ENCODE peak calls at places on chromosomes 7 and 10, in ten cellular contexts. K is nephron progenitor cell; A is progenitor cell of endocrine pancreas; L is AG09319; G is AG09309; Q is activated CD4-positive, CD25-positive, alpha-beta regulatory T cell treated with anti-CD3 and anti-CD28 coated beads, Interleukin-2, amount 50 U/mL, for 72 hours; D is kidney epithelial cell; E is epithelial cell of prostate; S is stimulated activated CD4-positive, alpha-beta T cell treated with anti-CD3 and anti-CD28 coated beads, Interleukin-12 subunit alpha, Interleukin-12 subunit beta, amount 100 ng/mL, for 4 hours; V is lower lobe of right lung. F is an unnamed sample.

GRCh38 chr7:22561356-22561755 is 61.4 kb upstream of the STEAP1B start:
- DNase-seq in K (peak; percentile 60), A (no peak), L (peak; percentile 97), G (peak; percentile 99), Q (no peak), D (peak; percentile 92), E (peak; percentile 54), S (no peak), V (peak; percentile 72), F (peak; percentile 100)

GRCh38 chr7:156240532-156240931 is 400.0 kb upstream of the RNF32 start:
- DNase-seq in K (no peak), A (no peak), L (no peak), G (no peak), Q (no peak), D (no peak), E (no peak), S (no peak), V (no peak), F (no peak)

GRCh38 chr7:24441331-24442059 is 131.8 kb upstream of the PALS2 start:
- DNase-seq in K (no peak), A (no peak), L (no peak), G (no peak), Q (no peak), D (no peak), E (no peak), S (no peak), V (no peak), F (no peak)

GRCh38 chr10:130045091-130045652 is 65.5 kb downstream of the C10orf143 start:
- DNase-seq in K (peak; percentile 23), A (no peak), L (no peak), G (no peak), Q (no peak), D (no peak), E (no peak), S (no peak), V (no peak), F (no peak)

GRCh38 chr10:13894412-13895093 is 307.8 kb downstream of the PRPF18 start:
- DNase-seq in K (no peak), A (no peak), L (no peak), G (no peak), Q (no peak), D (no peak), E (no peak), S (no peak), V (no peak), F (peak; percentile 41)

GRCh38 chr10:98316661-98317060 is 48.7 kb upstream of the LOXL4 start:
- DNase-seq in K (no peak), A (no peak), L (no peak), G (no peak), Q (no peak), D (no peak), E (no peak), S (no peak), V (no peak), F (peak; percentile 67)

GRCh38 chr10:130254168-130255061 is 118.2 kb downstream of the GLRX3 start:
- DNase-seq in K (no peak), A (no peak), L (no peak), G (no peak), Q (no peak), D (no peak), E (no peak), S (no peak), V (no peak), F (no peak)

GRCh38 chr7:1526271-1526754 is 4.2 kb upstream of the MAFK start:
- DNase-seq in K (no peak), A (no peak), L (no peak), G (no peak), Q (no peak), D (no peak), E (no peak), S (no peak), V (no peak), F (no peak)

GRCh38 chr10:79488870-79489269 is 23.5 kb upstream of the EIF5AL1 start:
- DNase-seq in K (no peak), A (no peak), L (no peak), G (no peak), Q (no peak), D (no peak), E (no peak), S (no peak), V (no peak), F (no peak)

GRCh38 chr10:129872001-129872400 is 92.1 kb downstream of the EBF3 start:
- DNase-seq in K (no peak), A (no peak), L (no peak), G (no peak), Q (no peak), D (no peak), E (no peak), S (no peak), V (no peak), F (no peak)

GRCh38 chr10:13206546-13207443 is 27.4 kb downstream of the UCMA start:
- DNase-seq in K (peak; percentile 13), A (no peak), L (peak; percentile 24), G (peak; percentile 35), Q (no peak), D (no peak), E (no peak), S (no peak), V (no peak), F (peak; percentile 61)

GRCh38 chr7:119395024-119395423 is 878.0 kb upstream of the KCND2 start:
- DNase-seq in K (no peak), A (no peak), L (no peak), G (no peak), Q (no peak), D (no peak), E (no peak), S (no peak), V (no peak), F (no peak)

GRCh38 chr10:117226813-117227451 is 14.0 kb upstream of the SLC18A2 start:
- DNase-seq in K (no peak), A (no peak), L (no peak), G (peak; percentile 2), Q (no peak), D (no peak), E (no peak), S (no peak), V (peak; percentile 55), F (no peak)

GRCh38 chr7:2876031-2876862 is 32.1 kb upstream of the GNA12 start:
- DNase-seq in K (no peak), A (no peak), L (no peak), G (no peak), Q (no peak), D (peak; percentile 91), E (peak; percentile 22), S (no peak), V (no peak), F (peak; percentile 87)

GRCh38 chr10:73911553-73912004 is 647 bp downstream of the PLAU start:
- DNase-seq in K (no peak), A (no peak), L (no peak), G (no peak), Q (no peak), D (no peak), E (no peak), S (no peak), V (no peak), F (peak; percentile 43)

GRCh38 chr7:139870406-139870805 is 41.3 kb downstream of the TBXAS1 start:
- DNase-seq in K (no peak), A (no peak), L (no peak), G (no peak), Q (no peak), D (no peak), E (no peak), S (no peak), V (no peak), F (no peak)

GRCh38 chr7:36810476-36810875 is 86.2 kb upstream of the AOAH start:
- DNase-seq in K (no peak), A (no peak), L (no peak), G (no peak), Q (no peak), D (no peak), E (no peak), S (no peak), V (no peak), F (no peak)

GRCh38 chr7:29639887-29640600 is 76.4 kb downstream of the PRR15 start:
- DNase-seq in K (peak; percentile 31), A (no peak), L (no peak), G (no peak), Q (no peak), D (no peak), E (no peak), S (no peak), V (no peak), F (no peak)

GRCh38 chr10:13709931-13710690 is 123.3 kb downstream of the PRPF18 start:
- DNase-seq in K (no peak), A (no peak), L (peak; percentile 49), G (no peak), Q (no peak), D (no peak), E (no peak), S (no peak), V (no peak), F (no peak)

GRCh38 chr10:451021-451471 is 238.4 kb downstream of the DIP2C start:
- DNase-seq in K (no peak), A (no peak), L (no peak), G (no peak), Q (peak; percentile 54), D (no peak), E (no peak), S (peak; percentile 38), V (no peak), F (no peak)

GRCh38 chr10:42645103-42645502 is 6.7 kb upstream of the ZNF33B start:
- DNase-seq in K (no peak), A (no peak), L (no peak), G (no peak), Q (no peak), D (no peak), E (no peak), S (no peak), V (no peak), F (no peak)

GRCh38 chr7:214410-215212 is 22.2 kb downstream of the FAM20C start:
- DNase-seq in K (no peak), A (no peak), L (no peak), G (no peak), Q (no peak), D (no peak), E (no peak), S (no peak), V (no peak), F (peak; percentile 81)

GRCh38 chr7:130356121-130356759 is 11.6 kb downstream of the CPA5 start:
- DNase-seq in K (peak; percentile 67), A (peak; percentile 38), L (peak; percentile 78), G (peak; percentile 86), Q (no peak), D (peak; percentile 97), E (peak; percentile 80), S (no peak), V (no peak), F (peak; percentile 99)

GRCh38 chr7:63899691-63900393 is 98.8 kb upstream of the ZNF722 start:
- DNase-seq in K (no peak), A (no peak), L (no peak), G (no peak), Q (peak; percentile 86), D (no peak), E (peak; percentile 1), S (peak; percentile 76), V (peak; percentile 84), F (no peak)

GRCh38 chr7:44152971-44153947 is 12.1 kb upstream of the MYL7 start:
- DNase-seq in K (no peak), A (no peak), L (no peak), G (no peak), Q (peak; percentile 26), D (no peak), E (no peak), S (no peak), V (no peak), F (no peak)

GRCh38 chr7:151864081-151864480 is 12.8 kb downstream of the PRKAG2 start:
- DNase-seq in K (no peak), A (no peak), L (no peak), G (no peak), Q (no peak), D (no peak), E (no peak), S (no peak), V (no peak), F (no peak)

F was measured in IMR-90.